ENCODE peak calls at places on chromosomes 1 and 21, in seven cellular contexts. R is fibroblast of the aortic adventitia; W is T-helper 1 cell; Z is B cell; I is occipital lobe; H is activated effector memory CD4-positive, alpha-beta T cell treated with Interleukin-2 at 50 U/mL for 16 hours; J is NCI-H82. A is an unnamed sample.

GRCh38 chr1:116754203-116754977 is at the start of gene CD2:
- DNase-seq in R (no peak), W (peak), Z (no peak), I (no peak), H (no peak), J (no peak), A (no peak)

GRCh38 chr1:89833183-89834077 is 12.6 kb downstream of the LRRC8D start:
- DNase-seq in R (no peak), W (no peak), Z (no peak), I (peak), H (no peak), J (peak), A (no peak)

GRCh38 chr1:222950892-222951291 is 136.1 kb downstream of the DISP1 start:
- DNase-seq in R (no peak), W (no peak), Z (no peak), I (no peak), H (no peak), J (no peak), A (no peak)

GRCh38 chr1:2213576-2214505 is 14.3 kb upstream of the SKI start:
- DNase-seq in R (peak), W (no peak), Z (no peak), I (peak), H (no peak), J (no peak), A (no peak)

GRCh38 chr1:195733826-195734225 is 874.4 kb downstream of the KCNT2 start:
- DNase-seq in R (no peak), W (no peak), Z (no peak), I (no peak), H (no peak), J (peak), A (peak)

GRCh38 chr1:162367073-162367472 is 9.6 kb downstream of the SPATA46 start:
- DNase-seq in R (no peak), W (no peak), Z (no peak), I (no peak), H (no peak), J (no peak), A (no peak)

GRCh38 chr1:180927348-180927747 is 14.7 kb downstream of the KIAA1614 start:
- DNase-seq in R (no peak), W (no peak), Z (no peak), I (peak), H (no peak), J (peak), A (no peak)

GRCh38 chr21:31490471-31490870 is 146.4 kb upstream of the TIAM1 start:
- DNase-seq in R (no peak), W (no peak), Z (no peak), I (no peak), H (no peak), J (peak), A (peak)

GRCh38 chr1:78651247-78651646 is 1.6 kb downstream of the IFI44 start:
- DNase-seq in R (no peak), W (no peak), Z (no peak), I (no peak), H (peak), J (no peak), A (no peak)

GRCh38 chr1:214899908-214900470 is 182.5 kb upstream of the KCNK2 start:
- DNase-seq in R (peak), W (no peak), Z (no peak), I (no peak), H (no peak), J (no peak), A (no peak)

A was measured in OCI-LY7.